ENCODE peak calls at places on chromosome 14, in seven cellular contexts. A is astrocyte of the cerebellum, I is fibroblast of pulmonary artery, B is tibial artery, F is kidney epithelial cell, C is upper lobe of right lung, Z is Peyer's patch. P is an unnamed sample.
A peak's percentile ranks its signal among the peaks of the same experiment; 100 is the strongest.

GRCh38 chr14:54387328-54387727 is 9.5 kb upstream of the CDKN3 start:
- DNase-seq in A (no peak), I (no peak), B (no peak), F (no peak), C (no peak), Z (peak; percentile 84), P (no peak)

GRCh38 chr14:71478542-71478941 is 453.7 kb upstream of the RGS6 start:
- DNase-seq in A (peak; percentile 23), I (peak; percentile 69), B (no peak), F (no peak), C (no peak), Z (no peak), P (peak; percentile 73)

GRCh38 chr14:37142835-37143499 is 29.4 kb downstream of the SLC25A21 start:
- DNase-seq in A (peak; percentile 51), I (peak; percentile 4), B (no peak), F (peak; percentile 83), C (no peak), Z (no peak), P (peak; percentile 83)

GRCh38 chr14:80186301-80186800 is 25.0 kb downstream of the DIO2 start:
- DNase-seq in A (no peak), I (no peak), B (no peak), F (no peak), C (no peak), Z (no peak), P (no peak)

GRCh38 chr14:72893636-72894322 is at the start of gene DPF3:
- DNase-seq in A (peak; percentile 93), I (peak; percentile 97), B (peak; percentile 98), F (peak; percentile 86), C (peak; percentile 98), Z (peak; percentile 98), P (peak; percentile 97)

GRCh38 chr14:51087024-51087423 is 7.9 kb downstream of the TRIM9 start:
- DNase-seq in A (no peak), I (no peak), B (no peak), F (peak; percentile 28), C (no peak), Z (peak; percentile 59), P (no peak)

GRCh38 chr14:20434701-20435453 is 1.1 kb downstream of the KLHL33 start:
- DNase-seq in A (no peak), I (no peak), B (peak; percentile 87), F (no peak), C (no peak), Z (no peak), P (peak; percentile 15)

GRCh38 chr14:55191881-55192616 is 664 bp upstream of the DLGAP5 start:
- DNase-seq in A (no peak), I (no peak), B (no peak), F (no peak), C (no peak), Z (no peak), P (no peak)

GRCh38 chr14:32761381-32761968 is 177.2 kb upstream of the NPAS3 start:
- DNase-seq in A (no peak), I (peak; percentile 36), B (no peak), F (peak; percentile 19), C (no peak), Z (no peak), P (peak; percentile 45)

GRCh38 chr14:94394594-94395305 is 6.3 kb upstream of the SERPINA1 start:
- DNase-seq in A (no peak), I (peak; percentile 94), B (peak; percentile 70), F (no peak), C (no peak), Z (peak; percentile 56), P (no peak)

GRCh38 chr14:51395361-51395849 is 155.4 kb downstream of the TMX1 start:
- DNase-seq in A (peak; percentile 35), I (peak; percentile 82), B (no peak), F (no peak), C (no peak), Z (peak; percentile 52), P (peak; percentile 74)

GRCh38 chr14:65555358-65555757 is 142.8 kb downstream of the FUT8 start:
- DNase-seq in A (no peak), I (no peak), B (no peak), F (no peak), C (no peak), Z (no peak), P (no peak)

GRCh38 chr14:91649930-91650329 is 82.0 kb downstream of the CATSPERB start:
- DNase-seq in A (peak; percentile 26), I (peak; percentile 70), B (no peak), F (no peak), C (no peak), Z (peak; percentile 49), P (peak; percentile 16)

GRCh38 chr14:66228267-66228970 is 257.8 kb upstream of the CCDC196 start:
- DNase-seq in A (no peak), I (peak; percentile 36), B (no peak), F (peak; percentile 54), C (no peak), Z (no peak), P (peak; percentile 5)

GRCh38 chr14:102293784-102294183 is 11.2 kb downstream of the MOK start:
- DNase-seq in A (peak; percentile 37), I (peak; percentile 63), B (no peak), F (peak; percentile 29), C (no peak), Z (no peak), P (peak; percentile 68)

GRCh38 chr14:102292446-102292845 is 12.5 kb downstream of the MOK start:
- DNase-seq in A (no peak), I (no peak), B (no peak), F (no peak), C (no peak), Z (no peak), P (no peak)

GRCh38 chr14:102295301-102295700 is 9.7 kb downstream of the MOK start:
- DNase-seq in A (peak; percentile 13), I (peak; percentile 50), B (no peak), F (no peak), C (no peak), Z (no peak), P (peak; percentile 47)

DNA sequence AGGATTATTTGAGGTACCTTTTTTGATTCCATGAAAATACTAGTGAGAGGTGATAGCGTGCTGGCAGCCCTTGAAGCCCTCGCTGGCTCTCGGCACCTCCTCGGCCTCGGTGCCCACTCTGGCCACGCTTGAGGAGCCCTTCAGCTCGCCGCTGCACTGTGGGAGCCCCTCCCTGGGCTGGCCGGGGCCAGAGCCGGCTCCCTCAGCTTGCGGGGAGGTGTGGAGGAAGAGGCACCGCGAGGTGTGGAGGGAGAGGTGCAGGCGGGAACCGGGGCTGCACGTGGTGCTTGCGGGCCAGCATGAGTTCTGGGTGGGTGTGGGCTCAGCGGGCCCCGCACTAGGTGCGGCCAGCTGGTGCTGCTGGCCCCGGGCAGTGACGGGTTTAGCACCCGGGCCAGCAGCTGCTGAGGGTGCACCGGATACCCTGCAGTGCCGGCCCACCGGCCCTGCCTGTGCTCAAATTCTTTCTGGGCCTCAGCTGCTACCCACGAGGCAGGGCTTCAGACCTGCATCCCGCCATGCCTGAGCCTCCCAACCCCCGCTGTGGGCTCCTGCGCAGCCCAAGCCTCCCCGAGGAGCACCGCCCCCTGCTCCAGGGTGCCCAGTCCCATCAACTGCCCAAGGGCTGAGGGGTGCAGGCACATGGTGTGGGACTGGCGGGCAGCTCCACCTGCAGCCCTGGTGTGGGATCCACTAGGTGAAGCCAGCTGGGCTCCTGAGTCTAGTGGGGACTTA is 7.4 kb downstream of the MOK start:
- DNase-seq in A (no peak), I (no peak), B (no peak), F (no peak), C (no peak), Z (peak; percentile 23), P (no peak)
- H3K4me3 ChIP-seq in A (no peak overlapping the region), I (no peak overlapping the region), B (no peak overlapping the region), F (no peak overlapping the region), C (no peak overlapping the region), Z (no peak overlapping the region), P (no peak overlapping the region)

GRCh38 chr14:58636129-58636528 is 1.6 kb upstream of the DACT1 start:
- DNase-seq in A (no peak), I (no peak), B (no peak), F (no peak), C (no peak), Z (no peak), P (no peak)

GRCh38 chr14:58637040-58637390 is 747 bp upstream of the DACT1 start:
- DNase-seq in A (peak; percentile 57), I (peak; percentile 84), B (peak; percentile 65), F (no peak), C (peak; percentile 70), Z (peak; percentile 70), P (peak; percentile 95)

GRCh38 chr14:58637391-58638230 is at the start of gene DACT1:
- DNase-seq in A (peak; percentile 56), I (peak; percentile 80), B (peak; percentile 57), F (no peak), C (peak; percentile 79), Z (peak; percentile 71), P (peak; percentile 87)

GRCh38 chr14:58633831-58634230 is 3.9 kb upstream of the DACT1 start:
- DNase-seq in A (no peak), I (peak; percentile 21), B (no peak), F (no peak), C (no peak), Z (no peak), P (peak; percentile 29)

DNA sequence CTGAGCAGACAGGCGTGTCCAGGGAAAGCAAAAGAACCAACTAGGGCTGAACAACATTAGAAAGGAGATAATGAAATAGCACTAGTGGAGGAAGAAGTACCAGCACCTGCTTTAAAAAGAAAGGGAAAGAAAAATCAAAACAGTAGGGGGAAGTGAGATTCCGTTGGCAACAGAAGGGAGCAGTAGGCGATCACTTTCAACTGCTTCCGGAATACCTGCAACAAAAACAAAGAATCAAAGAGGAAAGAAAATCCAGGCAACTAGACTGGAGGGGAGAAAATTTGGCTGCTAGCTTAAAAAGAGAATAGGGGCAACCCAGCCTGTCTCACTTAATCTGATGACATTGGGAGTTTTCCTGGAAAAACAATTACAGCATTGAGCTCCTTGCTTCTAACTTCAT is 2.7 kb upstream of the DACT1 start:
- DNase-seq in A (no peak), I (no peak), B (no peak), F (no peak), C (no peak), Z (no peak), P (no peak)
- TF ChIP-seq CTCF in A (no peak), I (no peak), B (no peak), F (no peak), C (no peak), Z (no peak), P (no peak)

GRCh38 chr14:60621386-60621785 is 27.9 kb downstream of the SIX1 start:
- DNase-seq in A (no peak), I (no peak), B (no peak), F (no peak), C (no peak), Z (no peak), P (no peak)

GRCh38 chr14:60622920-60623263 is 26.4 kb downstream of the SIX1 start:
- DNase-seq in A (peak; percentile 93), I (peak; percentile 41), B (no peak), F (no peak), C (no peak), Z (no peak), P (peak; percentile 92)

GRCh38 chr14:60616326-60617044 is 32.8 kb downstream of the SIX1 start:
- DNase-seq in A (no peak), I (no peak), B (no peak), F (no peak), C (no peak), Z (no peak), P (no peak)

GRCh38 chr14:60618200-60618599 is 31.1 kb downstream of the SIX1 start:
- DNase-seq in A (no peak), I (no peak), B (no peak), F (no peak), C (no peak), Z (no peak), P (no peak)

GRCh38 chr14:60622210-60622919 is 26.9 kb downstream of the SIX1 start:
- DNase-seq in A (peak; percentile 92), I (peak; percentile 15), B (no peak), F (no peak), C (no peak), Z (no peak), P (peak; percentile 80)
- H3K4me3 ChIP-seq in A (no peak overlapping the region), I (no peak overlapping the region), B (no peak overlapping the region), F (no peak overlapping the region), C (no peak overlapping the region), Z (no peak overlapping the region), P (no peak overlapping the region)

GRCh38 chr14:100653409-100653808 is 66.2 kb upstream of the BEGAIN start:
- DNase-seq in A (no peak), I (no peak), B (no peak), F (no peak), C (no peak), Z (peak; percentile 61), P (no peak)
- TF ChIP-seq CTCF in A (peak; percentile 20), I (peak; percentile 49), B (no peak), F (peak; percentile 52), C (peak; percentile 42), Z (peak; percentile 51), P (peak; percentile 60)